ENCODE peak calls at places on chromosomes 5 and 9, in five cellular contexts. One of them, this sample, is unnamed.

GRCh38 chr5:154447074-154447725 is 1.4 kb downstream of the SAP30L start:
- DNase-seq in OCI-LY7: peak
- DNase-seq in upper lobe of right lung: no peak
- DNase-seq in activated CD8-positive, alpha-beta memory T cell treated with anti-CD3 and anti-CD28 coated beads for 4 hours: no peak
- DNase-seq in NCI-H1694 treated with DMSO at 0.1 percent for 48 hours: no peak
- DNase-seq in this sample: peak

GRCh38 chr9:126682928-126683697 is 69.4 kb downstream of the LMX1B start:
- DNase-seq in OCI-LY7: no peak
- DNase-seq in upper lobe of right lung: no peak
- DNase-seq in activated CD8-positive, alpha-beta memory T cell treated with anti-CD3 and anti-CD28 coated beads for 4 hours: no peak
- DNase-seq in NCI-H1694 treated with DMSO at 0.1 percent for 48 hours: no peak
- DNase-seq in this sample: no peak

GRCh38 chr5:154138701-154139100 is 51.8 kb upstream of the GALNT10 start:
- DNase-seq in OCI-LY7: no peak
- DNase-seq in upper lobe of right lung: no peak
- DNase-seq in activated CD8-positive, alpha-beta memory T cell treated with anti-CD3 and anti-CD28 coated beads for 4 hours: no peak
- DNase-seq in NCI-H1694 treated with DMSO at 0.1 percent for 48 hours: no peak
- DNase-seq in this sample: no peak

GRCh38 chr9:96856363-96857286 is 2.3 kb upstream of the ZNF782 start:
- DNase-seq in OCI-LY7: peak
- DNase-seq in upper lobe of right lung: peak
- DNase-seq in activated CD8-positive, alpha-beta memory T cell treated with anti-CD3 and anti-CD28 coated beads for 4 hours: no peak
- DNase-seq in NCI-H1694 treated with DMSO at 0.1 percent for 48 hours: peak
- DNase-seq in this sample: peak

GRCh38 chr5:152527358-152528048 is 122.4 kb upstream of the NMUR2 start:
- DNase-seq in OCI-LY7: no peak
- DNase-seq in upper lobe of right lung: no peak
- DNase-seq in activated CD8-positive, alpha-beta memory T cell treated with anti-CD3 and anti-CD28 coated beads for 4 hours: no peak
- DNase-seq in NCI-H1694 treated with DMSO at 0.1 percent for 48 hours: no peak
- DNase-seq in this sample: no peak

GRCh38 chr9:136974834-136975535 is 2.3 kb upstream of the PTGDS start:
- DNase-seq in OCI-LY7: no peak
- DNase-seq in upper lobe of right lung: no peak
- DNase-seq in activated CD8-positive, alpha-beta memory T cell treated with anti-CD3 and anti-CD28 coated beads for 4 hours: no peak
- DNase-seq in NCI-H1694 treated with DMSO at 0.1 percent for 48 hours: no peak
- DNase-seq in this sample: no peak

GRCh38 chr9:136603901-136604816 is 58.3 kb upstream of the NOTCH1 start:
- DNase-seq in OCI-LY7: no peak
- DNase-seq in upper lobe of right lung: no peak
- DNase-seq in activated CD8-positive, alpha-beta memory T cell treated with anti-CD3 and anti-CD28 coated beads for 4 hours: no peak
- DNase-seq in NCI-H1694 treated with DMSO at 0.1 percent for 48 hours: no peak
- DNase-seq in this sample: no peak

GRCh38 chr5:6302684-6303083 is 75.7 kb downstream of the MED10 start:
- DNase-seq in OCI-LY7: no peak
- DNase-seq in upper lobe of right lung: no peak
- DNase-seq in activated CD8-positive, alpha-beta memory T cell treated with anti-CD3 and anti-CD28 coated beads for 4 hours: no peak
- DNase-seq in NCI-H1694 treated with DMSO at 0.1 percent for 48 hours: no peak
- DNase-seq in this sample: peak

GRCh38 chr5:173772407-173773059 is 115.6 kb upstream of the CPEB4 start:
- DNase-seq in OCI-LY7: no peak
- DNase-seq in upper lobe of right lung: no peak
- DNase-seq in activated CD8-positive, alpha-beta memory T cell treated with anti-CD3 and anti-CD28 coated beads for 4 hours: no peak
- DNase-seq in NCI-H1694 treated with DMSO at 0.1 percent for 48 hours: peak
- DNase-seq in this sample: no peak

GRCh38 chr9:127788337-127789011 is 2.6 kb downstream of the CDK9 start:
- DNase-seq in OCI-LY7: no peak
- DNase-seq in upper lobe of right lung: no peak
- DNase-seq in activated CD8-positive, alpha-beta memory T cell treated with anti-CD3 and anti-CD28 coated beads for 4 hours: no peak
- DNase-seq in NCI-H1694 treated with DMSO at 0.1 percent for 48 hours: no peak
- DNase-seq in this sample: no peak

GRCh38 chr5:154541553-154541952 is 63.5 kb upstream of the HAND1 start:
- DNase-seq in OCI-LY7: peak
- DNase-seq in upper lobe of right lung: no peak
- DNase-seq in activated CD8-positive, alpha-beta memory T cell treated with anti-CD3 and anti-CD28 coated beads for 4 hours: no peak
- DNase-seq in NCI-H1694 treated with DMSO at 0.1 percent for 48 hours: no peak
- DNase-seq in this sample: no peak

GRCh38 chr5:16736158-16736994 is 119.6 kb upstream of the RETREG1 start:
- DNase-seq in OCI-LY7: no peak
- DNase-seq in upper lobe of right lung: peak
- DNase-seq in activated CD8-positive, alpha-beta memory T cell treated with anti-CD3 and anti-CD28 coated beads for 4 hours: no peak
- DNase-seq in NCI-H1694 treated with DMSO at 0.1 percent for 48 hours: peak
- DNase-seq in this sample: no peak

GRCh38 chr5:91103353-91104061 is 279.6 kb downstream of the ARRDC3 start:
- DNase-seq in OCI-LY7: no peak
- DNase-seq in upper lobe of right lung: no peak
- DNase-seq in activated CD8-positive, alpha-beta memory T cell treated with anti-CD3 and anti-CD28 coated beads for 4 hours: no peak
- DNase-seq in NCI-H1694 treated with DMSO at 0.1 percent for 48 hours: no peak
- DNase-seq in this sample: no peak

GRCh38 chr5:50576686-50577256 is 89.7 kb upstream of the PARP8 start:
- DNase-seq in OCI-LY7: no peak
- DNase-seq in upper lobe of right lung: no peak
- DNase-seq in activated CD8-positive, alpha-beta memory T cell treated with anti-CD3 and anti-CD28 coated beads for 4 hours: no peak
- DNase-seq in NCI-H1694 treated with DMSO at 0.1 percent for 48 hours: no peak
- DNase-seq in this sample: no peak

GRCh38 chr9:129138476-129139232 is 27.4 kb downstream of the PTPA start:
- DNase-seq in OCI-LY7: peak
- DNase-seq in upper lobe of right lung: no peak
- DNase-seq in activated CD8-positive, alpha-beta memory T cell treated with anti-CD3 and anti-CD28 coated beads for 4 hours: no peak
- DNase-seq in NCI-H1694 treated with DMSO at 0.1 percent for 48 hours: no peak
- DNase-seq in this sample: no peak

GRCh38 chr5:167754501-167754941 is 536.9 kb upstream of the WWC1 start:
- DNase-seq in OCI-LY7: no peak
- DNase-seq in upper lobe of right lung: no peak
- DNase-seq in activated CD8-positive, alpha-beta memory T cell treated with anti-CD3 and anti-CD28 coated beads for 4 hours: no peak
- DNase-seq in NCI-H1694 treated with DMSO at 0.1 percent for 48 hours: no peak
- DNase-seq in this sample: no peak

This sample was measured in NAMALWA.